ENCODE peak calls at places on chromosomes 6 and 20, in six cellular contexts. J is stomach, K is GM12878, A is sigmoid colon, L is vagina, V is HepG2. M is an unnamed sample. For H3K36me3, the result is how much of the 10 kb centered on the place peaks cover.

GRCh38 chr6:102848796-102849195 is 1455.3 kb downstream of the GRIK2 start:
- DNase-seq in K (no peak), L (no peak), V (no peak), A (no peak), J (no peak), M (no peak)

GRCh38 chr6:80767808-80768207 is 661.3 kb downstream of the BCKDHB start:
- DNase-seq in A (peak), K (no peak), L (no peak), V (no peak), J (no peak), M (no peak)

GRCh38 chr6:27178001-27178730 is 69.3 kb upstream of the PRSS16 start:
- DNase-seq in V (peak), L (no peak), J (peak), K (peak), A (peak), M (no peak)

GRCh38 chr6:44135173-44135748 is 7.9 kb downstream of the TMEM63B start:
- DNase-seq in J (no peak), A (no peak), V (no peak), L (no peak), K (no peak), M (no peak)

GRCh38 chr6:30720738-30721197 is 616 bp downstream of the TUBB start:
- DNase-seq in K (no peak), V (peak), A (peak), J (peak), L (no peak), M (peak)

GRCh38 chr20:61631770-61632169 is 379.7 kb downstream of the CDH4 start:
- DNase-seq in V (no peak), A (no peak), L (no peak), K (no peak), J (no peak), M (no peak)

GRCh38 chr6:69416739-69417138 is 380.1 kb downstream of the LMBRD1 start:
- DNase-seq in A (no peak), V (no peak), K (no peak), J (no peak), L (no peak), M (no peak)

GRCh38 chr6:156390621-156391378 is 386.4 kb upstream of the ARID1B start:
- DNase-seq in J (no peak), K (no peak), A (no peak), L (no peak), V (no peak), M (no peak)

GRCh38 chr20:31908016-31908415 is 37.6 kb downstream of the TTLL9 start:
- DNase-seq in L (no peak), V (no peak), A (peak), K (no peak), J (no peak), M (no peak)

GRCh38 chr20:1950836-1951235 is 43.0 kb downstream of the PDYN start:
- DNase-seq in V (no peak), J (no peak), L (no peak), A (peak), K (no peak), M (no peak)

GRCh38 chr6:158642097-158642601 is 2.4 kb downstream of the DYNLT1 start:
- DNase-seq in A (peak), K (no peak), J (peak), V (no peak), L (no peak), M (no peak)

GRCh38 chr20:44706371-44707258 is 8.6 kb upstream of the CCN5 start:
- DNase-seq in L (no peak), J (no peak), V (no peak), A (peak), K (no peak), M (no peak)

GRCh38 chr6:15336905-15337583 is 91.2 kb downstream of the JARID2 start:
- DNase-seq in L (no peak), J (no peak), K (no peak), V (no peak), A (no peak), M (no peak)

GRCh38 chr6:37822851-37823682 is 3.5 kb downstream of the ZFAND3 start:
- DNase-seq in K (no peak), L (no peak), J (peak), V (peak), A (no peak), M (no peak)

GRCh38 chr20:25543068-25543467 is 42.3 kb downstream of the NINL start:
- DNase-seq in A (no peak), L (no peak), J (no peak), K (no peak), V (peak), M (no peak)

GRCh38 chr20:46202758-46203509 is 84.8 kb downstream of the CD40 start:
- DNase-seq in J (no peak), A (no peak), K (no peak), L (no peak), V (no peak), M (no peak)

GRCh38 chr20:44344723-44345122 is 7.9 kb downstream of the R3HDML start:
- DNase-seq in L (no peak), J (no peak), A (no peak), V (no peak), K (no peak), M (no peak)

GRCh38 chr6:31405996-31406395 is 2.6 kb downstream of the MICA start:
- DNase-seq in K (no peak), V (no peak), L (no peak), A (no peak), J (no peak), M (no peak)

GRCh38 chr6:17710331-17710730 is 3.6 kb upstream of the NUP153 start:
- DNase-seq in K (no peak), J (no peak), A (no peak), L (no peak), V (peak), M (no peak)

GRCh38 chr6:79495246-79495645 is 42.0 kb downstream of the LCA5 start:
- DNase-seq in J (no peak), V (no peak), L (no peak), K (no peak), A (no peak), M (peak)

GRCh38 chr6:158321960-158322359 is 9.7 kb downstream of the TULP4 start:
- DNase-seq in A (no peak), K (no peak), V (no peak), J (no peak), L (no peak), M (no peak)

GRCh38 chr6:125746019-125746414 is 3.4 kb upstream of the HEY2 start:
- DNase-seq in V (no peak), L (no peak), K (no peak), A (no peak), J (no peak), M (no peak)

GRCh38 chr6:144360401-144360800 is 75.3 kb downstream of the UTRN start:
- DNase-seq in A (no peak), V (no peak), K (no peak), L (no peak), J (no peak), M (no peak)

GRCh38 chr6:133241901-133242760 is 974 bp downstream of the EYA4 start:
- DNase-seq in A (peak), J (no peak), V (no peak), L (no peak), K (no peak), M (peak)

GRCh38 chr20:47263502-47264084 is 92.9 kb downstream of the ZMYND8 start:
- DNase-seq in A (peak), J (no peak), K (peak), V (no peak), L (no peak), M (no peak)

GRCh38 chr20:63701329-63702035 is 5.0 kb downstream of the TNFRSF6B start:
- DNase-seq in J (no peak), A (peak), V (no peak), K (no peak), L (no peak), M (peak)

GRCh38 chr6:69729870-69730449 is 66.8 kb downstream of the LMBRD1 start:
- DNase-seq in V (no peak), J (no peak), A (no peak), K (no peak), L (no peak), M (no peak)

GRCh38 chr6:114747995-114748625 is 405.3 kb upstream of the HS3ST5 start:
- DNase-seq in V (peak), L (no peak), A (no peak), K (no peak), J (peak), M (no peak)

GRCh38 chr6:108263371-108263770 is 2.5 kb upstream of the SNX3 start:
- DNase-seq in J (no peak), A (no peak), L (no peak), K (no peak), V (no peak), M (no peak)

GRCh38 chr6:133130863-133131262 is 110.3 kb upstream of the EYA4 start:
- DNase-seq in L (no peak), V (peak), A (no peak), K (no peak), J (no peak), M (no peak)

GRCh38 chr6:119443993-119444641 is 94.6 kb upstream of the MAN1A1 start:
- DNase-seq in V (no peak), J (no peak), K (no peak), L (no peak), A (no peak), M (no peak)

GRCh38 chr20:44720994-44721784 is 6.0 kb downstream of the CCN5 start:
- DNase-seq in L (no peak), V (no peak), K (no peak), J (peak), A (no peak), M (no peak)

DNA sequence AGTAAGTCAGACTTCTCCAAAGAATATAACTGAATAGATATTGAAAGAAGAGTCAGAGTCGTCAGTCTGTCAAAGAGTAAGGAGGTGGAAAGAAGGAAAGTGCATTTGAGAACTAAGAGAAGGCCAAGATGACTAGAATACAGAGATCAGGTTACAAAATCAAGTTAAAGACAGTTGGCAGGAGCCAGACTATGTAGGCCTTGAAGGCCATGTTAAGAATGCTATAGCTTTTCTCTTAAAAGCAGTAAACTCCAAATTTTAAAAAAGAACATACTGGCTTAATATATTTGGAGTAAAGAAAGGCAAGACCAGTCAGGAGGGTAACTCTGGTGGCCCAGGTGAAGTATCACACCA is 68.8 kb downstream of the IBTK start:
- DNase-seq in A (no peak), V (no peak), L (no peak), K (no peak), J (no peak), M (no peak)
- H3K36me3 ChIP-seq in A (under half), V (half or more), L (under half), K (under half), J (half or more), M (half or more)

GRCh38 chr6:140731741-140732140 is 1357.3 kb upstream of the CITED2 start:
- DNase-seq in J (no peak), V (no peak), A (no peak), K (no peak), L (no peak), M (no peak)

DNA sequence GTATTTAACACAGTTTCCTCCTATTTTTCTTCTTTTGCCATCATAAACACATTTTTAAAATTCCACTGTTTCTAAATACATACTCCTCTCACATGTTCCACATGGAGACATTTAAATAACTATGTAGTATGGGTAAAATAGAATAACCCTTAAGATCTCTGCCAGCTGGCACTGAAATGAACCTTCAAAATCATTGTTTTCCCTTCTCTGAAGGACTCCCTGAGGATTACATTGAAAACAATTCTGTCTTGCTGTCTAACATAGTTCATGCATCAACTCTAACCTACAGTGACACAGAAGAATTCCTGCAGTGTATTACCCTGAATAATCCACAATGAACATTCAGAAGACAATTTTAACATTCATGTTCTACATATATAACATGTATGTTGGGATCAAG is 1361.8 kb upstream of the CITED2 start:
- DNase-seq in L (no peak), V (no peak), A (no peak), K (no peak), J (no peak), M (no peak)
- TF ChIP-seq POLR2AphosphoS5 in L (no peak), V (no peak), A (no peak), K (no peak), J (no peak), M (no peak)

GRCh38 chr20:50368813-50369224 is 141.4 kb upstream of the PTPN1 start:
- DNase-seq in L (no peak), J (no peak), A (no peak), K (no peak), V (peak), M (no peak)

GRCh38 chr20:50370036-50370566 is 140.1 kb upstream of the PTPN1 start:
- DNase-seq in K (no peak), J (no peak), L (no peak), V (no peak), A (no peak), M (no peak)

GRCh38 chr20:50367739-50368375 is 142.3 kb upstream of the PTPN1 start:
- DNase-seq in K (no peak), L (no peak), J (no peak), A (no peak), V (no peak), M (no peak)

GRCh38 chr20:50368386-50368785 is 141.8 kb upstream of the PTPN1 start:
- DNase-seq in L (no peak), K (no peak), V (no peak), A (no peak), J (no peak), M (no peak)

DNA sequence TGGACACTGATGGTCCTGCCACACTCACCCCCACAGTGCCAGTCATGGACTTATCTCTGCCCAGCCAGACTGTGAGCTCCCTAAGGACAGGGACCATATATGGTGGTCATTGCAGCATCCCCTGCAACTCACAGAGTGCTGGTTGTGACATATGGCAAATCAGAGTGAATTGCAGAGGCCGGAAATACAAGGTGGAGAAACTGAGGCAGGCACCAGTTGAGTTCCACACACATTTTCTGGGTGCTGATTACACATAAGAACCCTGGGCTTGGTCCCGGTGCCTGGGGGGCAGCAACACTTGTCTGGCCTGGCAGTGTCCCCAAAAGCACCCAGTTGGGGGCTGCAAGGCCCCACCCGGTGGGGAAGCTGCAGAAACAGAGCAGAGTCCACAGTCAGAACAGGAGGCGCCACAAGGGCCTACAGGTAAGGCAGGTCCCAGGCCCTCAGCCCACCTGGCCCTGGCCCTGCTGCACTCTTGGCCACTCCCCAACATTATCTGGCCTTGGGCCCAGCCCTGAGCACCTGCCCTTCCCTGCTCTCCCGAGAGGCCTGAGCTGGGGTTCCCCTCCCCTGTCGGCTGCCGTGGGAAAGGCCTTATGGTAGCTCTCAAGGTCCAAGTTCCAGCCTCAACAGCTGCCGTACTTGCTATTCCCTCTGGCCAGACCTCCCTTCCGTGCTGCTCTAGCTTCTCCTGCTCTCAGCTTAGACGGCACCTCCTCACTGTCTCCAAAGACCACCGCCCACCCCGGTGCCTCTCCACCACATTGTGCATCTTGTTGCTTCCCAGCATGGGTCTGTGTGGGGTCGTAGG is 140.8 kb upstream of the PTPN1 start:
- DNase-seq in A (no peak), J (peak), V (peak), L (no peak), K (no peak), M (no peak)
- TF ChIP-seq POLR2A in A (no peak), J (no peak), V (no peak), L (no peak), K (no peak), M (no peak)

GRCh38 chr6:45880139-45880538 is 135.5 kb downstream of the CLIC5 start:
- DNase-seq in J (no peak), L (no peak), K (no peak), A (no peak), V (peak), M (no peak)

GRCh38 chr6:45872827-45873226 is 142.8 kb downstream of the CLIC5 start:
- DNase-seq in A (no peak), V (no peak), K (no peak), L (no peak), J (no peak), M (no peak)

GRCh38 chr6:45882671-45883070 is 133.0 kb downstream of the CLIC5 start:
- DNase-seq in K (no peak), A (no peak), V (no peak), L (no peak), J (no peak), M (no peak)

GRCh38 chr6:45881705-45882435 is 133.8 kb downstream of the CLIC5 start:
- DNase-seq in K (no peak), L (no peak), V (no peak), A (no peak), J (no peak), M (no peak)

GRCh38 chr6:45877970-45878590 is 137.6 kb downstream of the CLIC5 start:
- DNase-seq in L (no peak), J (no peak), A (no peak), K (no peak), V (no peak), M (no peak)
- H3K36me3 ChIP-seq in L (under half), J (under half), A (under half), K (under half), V (under half), M (under half)

GRCh38 chr20:56793916-56794315 is 164.8 kb downstream of the TFAP2C start:
- DNase-seq in V (no peak), J (no peak), A (no peak), L (no peak), K (no peak), M (no peak)

GRCh38 chr20:56788671-56789610 is 159.8 kb downstream of the TFAP2C start:
- DNase-seq in V (no peak), L (no peak), A (no peak), J (no peak), K (no peak), M (no peak)

GRCh38 chr20:56783826-56784225 is 154.7 kb downstream of the TFAP2C start:
- DNase-seq in L (no peak), K (no peak), V (no peak), J (no peak), A (no peak), M (no peak)

GRCh38 chr20:56786503-56786902 is 157.4 kb downstream of the TFAP2C start:
- DNase-seq in K (no peak), L (no peak), J (no peak), A (peak), V (no peak), M (peak)

DNA sequence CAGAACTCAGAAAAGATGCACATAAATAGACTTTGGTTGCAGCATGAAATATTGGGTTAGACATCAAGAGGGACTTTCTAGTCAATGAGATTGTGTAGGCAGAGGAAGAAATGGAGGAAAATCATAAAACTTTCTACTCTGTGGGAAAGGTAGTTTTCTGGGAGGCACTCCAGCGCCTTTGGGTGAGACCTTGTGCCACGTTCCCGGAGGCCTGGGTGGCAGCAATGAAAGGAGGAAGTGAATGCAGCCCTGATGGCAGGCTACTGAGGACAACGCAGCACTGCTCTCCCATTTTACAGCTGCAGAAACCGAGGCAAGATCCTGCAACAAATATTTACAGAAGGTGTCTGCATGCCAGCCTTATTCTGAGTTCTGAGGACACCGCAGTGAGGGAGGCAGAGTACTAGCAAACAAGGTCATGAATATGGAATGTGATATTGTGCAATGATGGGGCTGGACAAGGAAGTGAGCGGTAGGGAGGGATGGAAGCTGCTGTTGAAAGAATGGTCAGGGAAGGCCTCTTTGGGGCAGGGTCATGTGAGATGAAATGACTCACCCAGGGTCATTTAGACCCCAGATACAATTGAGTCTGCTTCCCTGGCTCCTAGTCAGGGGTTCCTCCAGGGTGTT is 159.1 kb downstream of the TFAP2C start:
- DNase-seq in V (peak), J (no peak), L (no peak), K (no peak), A (peak), M (peak)
- TF ChIP-seq POLR2AphosphoS5 in V (no peak), J (peak), L (peak), K (no peak), A (peak), M (no peak)

DNA sequence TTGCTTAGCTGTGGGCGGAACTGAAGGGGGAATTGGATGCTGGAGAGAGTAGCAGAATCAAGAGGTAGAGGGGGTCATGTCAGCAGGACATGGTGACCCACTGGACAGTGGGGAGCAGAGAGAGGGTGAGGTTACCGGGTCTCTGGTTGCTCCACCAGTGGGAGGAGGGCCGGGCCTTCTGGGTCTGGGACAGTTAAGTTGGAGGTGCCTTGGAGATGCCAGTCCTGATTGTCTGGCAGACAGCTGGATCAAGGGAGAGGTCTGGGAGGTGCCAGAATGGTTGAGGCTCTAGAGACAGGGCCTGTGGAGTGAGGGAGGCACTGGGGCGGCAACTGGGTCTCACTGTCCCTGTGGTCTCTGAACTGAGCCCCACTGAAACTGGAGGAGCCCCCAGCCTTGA is 24.6 kb downstream of the MANBAL start:
- DNase-seq in K (no peak), L (no peak), A (peak), V (no peak), J (no peak), M (no peak)
- TF ChIP-seq POLR2A in K (no peak), L (no peak), A (no peak), V (no peak), J (no peak), M (no peak)

GRCh38 chr6:111101987-111102386 is 14.7 kb downstream of the SLC16A10 start:
- DNase-seq in J (no peak), K (no peak), A (no peak), V (no peak), L (no peak), M (no peak)
- H3K36me3 ChIP-seq in J (under half), K (under half), A (under half), V (under half), L (under half), M (under half)